ENCODE peak calls at places on chromosomes 11 and 22, in six cellular contexts. W is HCT116, N is ovary, G is transverse colon, V is thyroid gland, P is HepG2. I is an unnamed sample.

GRCh38 chr11:20668844-20669832 is at the start of gene NELL1:
- DNase-seq in W (no peak), N (no peak), G (no peak), V (no peak), P (no peak), I (no peak)

GRCh38 chr22:48743601-48744282 is 1083.9 kb downstream of the BRD1 start:
- DNase-seq in W (no peak), N (no peak), G (no peak), V (no peak), P (no peak), I (no peak)

GRCh38 chr11:2114430-2115241 is 24.6 kb downstream of the IGF2 start:
- DNase-seq in W (no peak), N (no peak), G (no peak), V (no peak), P (no peak), I (no peak)

GRCh38 chr11:37948258-37948657 is 1350.2 kb upstream of the RAG2 start:
- DNase-seq in W (no peak), N (no peak), G (no peak), V (no peak), P (no peak), I (no peak)

GRCh38 chr11:2759228-2760195 is 59.7 kb upstream of the KCNQ1OT1 start:
- DNase-seq in W (no peak), N (no peak), G (peak; percentile 5), V (peak; percentile 47), P (no peak), I (no peak)

GRCh38 chr11:57798905-57799559 is 37.4 kb downstream of the CTNND1 start:
- DNase-seq in W (peak; percentile 94), N (no peak), G (peak; percentile 85), V (peak; percentile 69), P (peak; percentile 69), I (no peak)

GRCh38 chr11:103920449-103920848 is 116.0 kb upstream of the DDI1 start:
- DNase-seq in W (no peak), N (no peak), G (no peak), V (no peak), P (no peak), I (no peak)

GRCh38 chr22:36726007-36726380 is 22.4 kb upstream of the CACNG2 start:
- DNase-seq in W (no peak), N (no peak), G (no peak), V (no peak), P (no peak), I (no peak)

GRCh38 chr11:121544956-121545355 is 92.2 kb upstream of the SORL1-AS1 start:
- DNase-seq in W (no peak), N (no peak), G (no peak), V (no peak), P (no peak), I (no peak)

GRCh38 chr11:9170450-9170849 is 79.1 kb upstream of the SCUBE2 start:
- DNase-seq in W (no peak), N (no peak), G (no peak), V (no peak), P (no peak), I (no peak)

GRCh38 chr11:106879029-106879428 is 139.2 kb downstream of the GUCY1A2 start:
- DNase-seq in W (no peak), N (no peak), G (no peak), V (no peak), P (no peak), I (no peak)

GRCh38 chr11:15258433-15259350 is 144.0 kb downstream of the INSC start:
- DNase-seq in W (peak; percentile 51), N (no peak), G (no peak), V (no peak), P (peak; percentile 62), I (no peak)

GRCh38 chr22:36701166-36701713 is 2.3 kb downstream of the CACNG2 start:
- DNase-seq in W (no peak), N (no peak), G (no peak), V (no peak), P (no peak), I (no peak)

GRCh38 chr22:49972163-49973017 is 11.8 kb downstream of the PIM3 start:
- DNase-seq in W (no peak), N (peak; percentile 53), G (no peak), V (peak; percentile 45), P (no peak), I (peak; percentile 55)

GRCh38 chr11:77299528-77299993 is 1.9 kb downstream of the GDPD4 start:
- DNase-seq in W (peak; percentile 46), N (no peak), G (peak; percentile 15), V (no peak), P (peak; percentile 84), I (no peak)

GRCh38 chr11:1883342-1884122 is 8.2 kb downstream of the PRR33 start:
- DNase-seq in W (no peak), N (no peak), G (no peak), V (no peak), P (no peak), I (peak; percentile 14)

GRCh38 chr11:46677991-46678740 is 22.3 kb downstream of the ARHGAP1 start:
- DNase-seq in W (no peak), N (no peak), G (no peak), V (no peak), P (no peak), I (no peak)

GRCh38 chr22:23225724-23226496 is 45.6 kb downstream of the BCR start:
- DNase-seq in W (no peak), N (no peak), G (peak; percentile 77), V (peak; percentile 69), P (no peak), I (no peak)

GRCh38 chr11:109229682-109230081 is 192.3 kb upstream of the C11orf87 start:
- DNase-seq in W (no peak), N (no peak), G (no peak), V (no peak), P (no peak), I (no peak)

GRCh38 chr11:57310630-57311086 is 14.1 kb downstream of the TNKS1BP1 start:
- DNase-seq in W (no peak), N (peak; percentile 65), G (no peak), V (peak; percentile 70), P (peak; percentile 78), I (no peak)

GRCh38 chr11:47340010-47340409 is 12.5 kb downstream of the MYBPC3 start:
- DNase-seq in W (no peak), N (no peak), G (no peak), V (no peak), P (no peak), I (no peak)

GRCh38 chr22:36659762-36660509 is 43.6 kb downstream of the CACNG2 start:
- DNase-seq in W (peak; percentile 91), N (peak; percentile 59), G (peak; percentile 77), V (peak; percentile 100), P (peak; percentile 91), I (peak; percentile 72)

GRCh38 chr11:132114185-132114584 is 743.8 kb downstream of the NTM start:
- DNase-seq in W (no peak), N (no peak), G (peak; percentile 18), V (peak; percentile 36), P (no peak), I (no peak)

GRCh38 chr11:62710001-62710345 is 2.5 kb downstream of the GNG3 start:
- DNase-seq in W (no peak), N (no peak), G (no peak), V (peak; percentile 19), P (no peak), I (no peak)
- H3K4me1 ChIP-seq in W (peaks cover 5% of the 10 kb centered on the region), N (peaks cover 18% of the 10 kb centered on the region), G (peaks cover 33% of the 10 kb centered on the region), V (peaks cover 20% of the 10 kb centered on the region), P (peaks cover 16% of the 10 kb centered on the region), I (peaks cover 22% of the 10 kb centered on the region)

DNA sequence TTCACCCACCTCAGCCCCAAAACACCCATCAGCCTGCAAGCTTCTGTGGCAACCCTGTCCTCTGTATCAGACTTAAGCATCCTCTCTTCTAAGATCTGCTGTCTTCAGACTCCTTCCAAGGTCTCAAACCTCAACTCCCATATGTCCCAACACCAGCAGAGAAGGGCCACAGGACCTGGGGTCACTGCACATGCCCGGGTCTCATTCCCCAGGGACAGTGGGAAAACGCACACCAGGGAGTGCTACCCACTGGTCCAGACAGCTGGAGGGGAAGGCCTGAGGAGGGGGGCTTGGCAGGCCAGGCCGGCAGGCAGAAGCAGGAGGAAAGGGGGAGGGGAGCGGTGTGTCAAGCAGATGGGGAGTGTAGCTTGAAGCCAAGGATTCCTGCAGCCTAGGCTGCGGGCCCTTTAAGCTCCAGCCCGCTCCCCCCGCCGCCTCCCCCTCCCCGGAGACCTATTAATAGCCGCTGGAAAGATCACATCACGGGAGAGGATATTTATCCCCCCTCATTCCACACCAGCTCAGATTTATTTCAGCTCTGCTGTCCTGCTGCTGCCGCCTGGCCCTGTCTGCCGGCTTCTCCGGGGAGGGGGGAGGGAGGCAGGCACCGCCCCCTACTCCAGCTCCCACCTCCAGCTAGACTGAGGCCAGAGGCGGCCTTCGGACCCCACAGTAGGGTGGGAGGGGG is 16.7 kb downstream of the BCL9L start:
- DNase-seq in W (no peak), N (peak; percentile 93), G (peak; percentile 71), V (peak; percentile 83), P (no peak), I (peak; percentile 95)
- TF ChIP-seq POLR2A in W (peak; percentile 47), N (peak; percentile 82), G (peak; percentile 37), V (peak; percentile 59), P (no peak), I (peak; percentile 76)

GRCh38 chr11:44281151-44281550 is 28.8 kb downstream of the ALX4 start:
- DNase-seq in W (no peak), N (no peak), G (no peak), V (no peak), P (no peak), I (no peak)
- H3K4me3 ChIP-seq in W (no peak overlapping the region), N (no peak overlapping the region), G (no peak overlapping the region), V (no peak overlapping the region), P (no peak overlapping the region), I (no peak overlapping the region)

DNA sequence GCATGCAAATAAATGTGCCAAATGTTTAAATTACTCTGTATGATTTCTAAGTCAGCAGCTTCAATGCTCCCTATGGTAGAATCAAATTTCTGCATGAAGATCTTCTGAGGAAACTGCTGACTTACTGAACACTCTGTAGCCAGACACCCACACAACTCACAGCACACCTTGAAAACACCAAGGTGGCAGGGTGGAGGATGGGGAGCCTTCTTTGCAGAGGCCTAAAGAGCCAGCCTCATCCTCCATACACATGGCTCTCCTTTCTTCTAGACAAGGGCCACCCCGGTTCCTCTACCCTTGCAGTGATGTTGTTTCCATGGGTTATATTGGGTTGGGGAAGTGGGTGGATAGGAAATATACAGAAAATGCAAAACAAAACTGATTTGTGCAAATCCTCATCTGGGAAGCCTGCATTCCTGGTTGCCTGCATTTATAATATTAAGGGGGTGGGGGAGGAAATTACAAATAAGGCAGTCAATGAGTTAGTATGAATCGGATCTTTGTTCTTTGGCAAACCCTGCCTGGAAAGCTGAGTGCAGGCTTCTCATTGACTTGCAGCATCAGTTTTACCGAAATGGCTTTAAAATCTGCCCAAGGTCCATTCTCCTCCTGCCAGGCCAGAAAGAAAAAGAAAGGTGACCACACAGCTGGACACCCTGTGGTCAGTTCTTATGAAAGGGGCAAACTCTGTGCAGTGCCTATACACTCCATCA is 15.8 kb upstream of the ETS1 start:
- DNase-seq in W (no peak), N (no peak), G (no peak), V (no peak), P (no peak), I (no peak)
- H3K4me1 ChIP-seq in W (no peaks in the 10 kb centered on the region), N (no peaks in the 10 kb centered on the region), G (no peaks in the 10 kb centered on the region), V (no peaks in the 10 kb centered on the region), P (no peaks in the 10 kb centered on the region), I (no peaks in the 10 kb centered on the region)

I was measured in uterus.